ENCODE peak calls at places on chromosomes 11 and 22, in five cellular contexts. One of them, this sample, is unnamed.

GRCh38 chr11:15875393-15875792 is 481.0 kb downstream of the SOX6 start:
- DNase-seq in HFFc6: no peak
- DNase-seq in CD14-positive monocyte: no peak
- DNase-seq in sigmoid colon: no peak
- DNase-seq in neural crest cell: no peak
- DNase-seq in this sample: no peak

GRCh38 chr22:39122772-39123470 is 25.9 kb downstream of the APOBEC3H start:
- DNase-seq in HFFc6: no peak
- DNase-seq in CD14-positive monocyte: no peak
- DNase-seq in sigmoid colon: peak
- DNase-seq in neural crest cell: no peak
- DNase-seq in this sample: no peak

GRCh38 chr11:14320020-14320419 is 39.0 kb downstream of the RRAS2 start:
- DNase-seq in HFFc6: peak
- DNase-seq in CD14-positive monocyte: no peak
- DNase-seq in sigmoid colon: no peak
- DNase-seq in neural crest cell: no peak
- DNase-seq in this sample: no peak

GRCh38 chr22:25153961-25154685 is 45.5 kb upstream of the CRYBB3 start:
- DNase-seq in HFFc6: peak
- DNase-seq in CD14-positive monocyte: no peak
- DNase-seq in sigmoid colon: peak
- DNase-seq in neural crest cell: no peak
- DNase-seq in this sample: no peak

GRCh38 chr11:115306703-115307102 is 197.5 kb downstream of the CADM1 start:
- DNase-seq in HFFc6: no peak
- DNase-seq in CD14-positive monocyte: no peak
- DNase-seq in sigmoid colon: no peak
- DNase-seq in neural crest cell: no peak
- DNase-seq in this sample: no peak

GRCh38 chr11:10038916-10039315 is 255.1 kb downstream of the SBF2 start:
- DNase-seq in HFFc6: no peak
- DNase-seq in CD14-positive monocyte: no peak
- DNase-seq in sigmoid colon: no peak
- DNase-seq in neural crest cell: no peak
- DNase-seq in this sample: no peak

GRCh38 chr11:45489281-45489906 is 176.0 kb downstream of the CHST1 start:
- DNase-seq in HFFc6: no peak
- DNase-seq in CD14-positive monocyte: no peak
- DNase-seq in sigmoid colon: peak
- DNase-seq in neural crest cell: no peak
- DNase-seq in this sample: no peak

GRCh38 chr11:120212259-120212888 is 1.5 kb downstream of the OAF start:
- DNase-seq in HFFc6: no peak
- DNase-seq in CD14-positive monocyte: no peak
- DNase-seq in sigmoid colon: no peak
- DNase-seq in neural crest cell: no peak
- DNase-seq in this sample: no peak

GRCh38 chr22:46915978-46916730 is 153.7 kb downstream of the TBC1D22A start:
- DNase-seq in HFFc6: no peak
- DNase-seq in CD14-positive monocyte: no peak
- DNase-seq in sigmoid colon: no peak
- DNase-seq in neural crest cell: no peak
- DNase-seq in this sample: no peak

GRCh38 chr11:86418929-86419328 is 44.2 kb downstream of the CCDC81 start:
- DNase-seq in HFFc6: no peak
- DNase-seq in CD14-positive monocyte: no peak
- DNase-seq in sigmoid colon: no peak
- DNase-seq in neural crest cell: no peak
- DNase-seq in this sample: no peak

GRCh38 chr11:19558189-19558986 is 154.2 kb upstream of the NAV2 start:
- DNase-seq in HFFc6: no peak
- DNase-seq in CD14-positive monocyte: no peak
- DNase-seq in sigmoid colon: no peak
- DNase-seq in neural crest cell: no peak
- DNase-seq in this sample: no peak

GRCh38 chr22:29934596-29934995 is 51.6 kb downstream of the MTMR3 start:
- DNase-seq in HFFc6: no peak
- DNase-seq in CD14-positive monocyte: no peak
- DNase-seq in sigmoid colon: no peak
- DNase-seq in neural crest cell: no peak
- DNase-seq in this sample: no peak

GRCh38 chr11:134401825-134402809 is 9.9 kb downstream of the B3GAT1 start:
- DNase-seq in HFFc6: no peak
- DNase-seq in CD14-positive monocyte: no peak
- DNase-seq in sigmoid colon: no peak
- DNase-seq in neural crest cell: no peak
- DNase-seq in this sample: peak

GRCh38 chr11:23212829-23213228 is 352.6 kb upstream of the CCDC179 start:
- DNase-seq in HFFc6: no peak
- DNase-seq in CD14-positive monocyte: no peak
- DNase-seq in sigmoid colon: no peak
- DNase-seq in neural crest cell: no peak
- DNase-seq in this sample: no peak

GRCh38 chr11:31957674-31958073 is 133.2 kb upstream of the RCN1 start:
- DNase-seq in HFFc6: no peak
- DNase-seq in CD14-positive monocyte: no peak
- DNase-seq in sigmoid colon: no peak
- DNase-seq in neural crest cell: no peak
- DNase-seq in this sample: no peak

GRCh38 chr11:117010808-117011540 is 87.3 kb downstream of the SIK3 start:
- DNase-seq in HFFc6: peak
- DNase-seq in CD14-positive monocyte: no peak
- DNase-seq in sigmoid colon: no peak
- DNase-seq in neural crest cell: no peak
- DNase-seq in this sample: no peak

GRCh38 chr11:1081601-1082311 is 7.1 kb downstream of the MUC2 start:
- DNase-seq in HFFc6: no peak
- DNase-seq in CD14-positive monocyte: peak
- DNase-seq in sigmoid colon: peak
- DNase-seq in neural crest cell: no peak
- DNase-seq in this sample: peak

GRCh38 chr11:88292156-88292844 is 45.2 kb downstream of the CTSC start:
- DNase-seq in HFFc6: no peak
- DNase-seq in CD14-positive monocyte: no peak
- DNase-seq in sigmoid colon: no peak
- DNase-seq in neural crest cell: no peak
- DNase-seq in this sample: no peak

GRCh38 chr22:46776876-46777608 is 14.6 kb downstream of the TBC1D22A start:
- DNase-seq in HFFc6: no peak
- DNase-seq in CD14-positive monocyte: no peak
- DNase-seq in sigmoid colon: no peak
- DNase-seq in neural crest cell: no peak
- DNase-seq in this sample: no peak

GRCh38 chr11:109981028-109981636 is 112.1 kb upstream of the ZC3H12C start:
- DNase-seq in HFFc6: no peak
- DNase-seq in CD14-positive monocyte: no peak
- DNase-seq in sigmoid colon: no peak
- DNase-seq in neural crest cell: no peak
- DNase-seq in this sample: no peak

GRCh38 chr22:42693763-42694683 is 26.6 kb downstream of the A4GALT start:
- DNase-seq in HFFc6: no peak
- DNase-seq in CD14-positive monocyte: no peak
- DNase-seq in sigmoid colon: no peak
- DNase-seq in neural crest cell: no peak
- DNase-seq in this sample: no peak

GRCh38 chr11:105027671-105028070 is 4.7 kb upstream of the CASP5 start:
- DNase-seq in HFFc6: no peak
- DNase-seq in CD14-positive monocyte: no peak
- DNase-seq in sigmoid colon: no peak
- DNase-seq in neural crest cell: no peak
- DNase-seq in this sample: no peak

GRCh38 chr11:86069408-86070086 is 663 bp upstream of the PICALM start:
- DNase-seq in HFFc6: peak
- DNase-seq in CD14-positive monocyte: peak
- DNase-seq in sigmoid colon: peak
- DNase-seq in neural crest cell: no peak
- DNase-seq in this sample: no peak

GRCh38 chr11:9803685-9804413 is 140.0 kb downstream of the SWAP70 start:
- DNase-seq in HFFc6: no peak
- DNase-seq in CD14-positive monocyte: no peak
- DNase-seq in sigmoid colon: no peak
- DNase-seq in neural crest cell: no peak
- DNase-seq in this sample: no peak

GRCh38 chr22:32685527-32685926 is 116.0 kb upstream of the TIMP3 start:
- DNase-seq in HFFc6: no peak
- DNase-seq in CD14-positive monocyte: no peak
- DNase-seq in sigmoid colon: no peak
- DNase-seq in neural crest cell: no peak
- DNase-seq in this sample: no peak

GRCh38 chr22:18035740-18036139 is 11.4 kb upstream of the MICAL3 start:
- DNase-seq in HFFc6: no peak
- DNase-seq in CD14-positive monocyte: no peak
- DNase-seq in sigmoid colon: no peak
- DNase-seq in neural crest cell: no peak
- DNase-seq in this sample: no peak

GRCh38 chr11:7572001-7572712 is 58.4 kb downstream of the PPFIBP2 start:
- DNase-seq in HFFc6: no peak
- DNase-seq in CD14-positive monocyte: no peak
- DNase-seq in sigmoid colon: no peak
- DNase-seq in neural crest cell: no peak
- DNase-seq in this sample: no peak

GRCh38 chr22:38239101-38239761 is 33.6 kb downstream of the TMEM184B start:
- DNase-seq in HFFc6: peak
- DNase-seq in CD14-positive monocyte: no peak
- DNase-seq in sigmoid colon: no peak
- DNase-seq in neural crest cell: no peak
- DNase-seq in this sample: no peak

GRCh38 chr11:62269654-62270278 is at the start of gene SCGB2A2:
- DNase-seq in HFFc6: no peak
- DNase-seq in CD14-positive monocyte: no peak
- DNase-seq in sigmoid colon: no peak
- DNase-seq in neural crest cell: no peak
- DNase-seq in this sample: no peak

GRCh38 chr22:27833803-27834202 is 32.2 kb upstream of the MN1 start:
- DNase-seq in HFFc6: no peak
- DNase-seq in CD14-positive monocyte: no peak
- DNase-seq in sigmoid colon: peak
- DNase-seq in neural crest cell: no peak
- DNase-seq in this sample: no peak

GRCh38 chr22:18156878-18157713 is 7.1 kb downstream of the USP18 start:
- DNase-seq in HFFc6: peak
- DNase-seq in CD14-positive monocyte: no peak
- DNase-seq in sigmoid colon: peak
- DNase-seq in neural crest cell: peak
- DNase-seq in this sample: no peak

GRCh38 chr11:122434786-122435185 is 220.7 kb upstream of the UBASH3B start:
- DNase-seq in HFFc6: no peak
- DNase-seq in CD14-positive monocyte: no peak
- DNase-seq in sigmoid colon: no peak
- DNase-seq in neural crest cell: no peak
- DNase-seq in this sample: no peak

GRCh38 chr11:36684840-36685800 is 87.1 kb upstream of the RAG2 start:
- DNase-seq in HFFc6: no peak
- DNase-seq in CD14-positive monocyte: no peak
- DNase-seq in sigmoid colon: no peak
- DNase-seq in neural crest cell: no peak
- DNase-seq in this sample: no peak

GRCh38 chr11:103880968-103881367 is 155.5 kb upstream of the DDI1 start:
- DNase-seq in HFFc6: no peak
- DNase-seq in CD14-positive monocyte: no peak
- DNase-seq in sigmoid colon: no peak
- DNase-seq in neural crest cell: no peak
- DNase-seq in this sample: no peak
- TF ChIP-seq CTCF in HFFc6: no peak
- TF ChIP-seq CTCF in CD14-positive monocyte: no peak
- TF ChIP-seq CTCF in sigmoid colon: no peak
- TF ChIP-seq CTCF in neural crest cell: no peak
- TF ChIP-seq CTCF in this sample: no peak

GRCh38 chr11:126997196-126997595 is 3.4 kb downstream of the KIRREL3 start:
- DNase-seq in HFFc6: peak
- DNase-seq in CD14-positive monocyte: no peak
- DNase-seq in sigmoid colon: no peak
- DNase-seq in neural crest cell: no peak
- DNase-seq in this sample: no peak
- TF ChIP-seq CTCF in HFFc6: no peak
- TF ChIP-seq CTCF in CD14-positive monocyte: no peak
- TF ChIP-seq CTCF in sigmoid colon: no peak
- TF ChIP-seq CTCF in neural crest cell: no peak
- TF ChIP-seq CTCF in this sample: no peak

GRCh38 chr11:35387341-35387982 is 31.9 kb downstream of the SLC1A2 start:
- DNase-seq in HFFc6: no peak
- DNase-seq in CD14-positive monocyte: no peak
- DNase-seq in sigmoid colon: no peak
- DNase-seq in neural crest cell: no peak
- DNase-seq in this sample: no peak
- TF ChIP-seq CTCF in HFFc6: no peak
- TF ChIP-seq CTCF in CD14-positive monocyte: peak
- TF ChIP-seq CTCF in sigmoid colon: peak
- TF ChIP-seq CTCF in neural crest cell: no peak
- TF ChIP-seq CTCF in this sample: peak

GRCh38 chr11:47259178-47259977 is 1.6 kb downstream of the NR1H3 start:
- DNase-seq in HFFc6: no peak
- DNase-seq in CD14-positive monocyte: no peak
- DNase-seq in sigmoid colon: no peak
- DNase-seq in neural crest cell: peak
- DNase-seq in this sample: peak

GRCh38 chr11:47258317-47258902 is 614 bp downstream of the NR1H3 start:
- DNase-seq in HFFc6: no peak
- DNase-seq in CD14-positive monocyte: no peak
- DNase-seq in sigmoid colon: no peak
- DNase-seq in neural crest cell: no peak
- DNase-seq in this sample: peak

GRCh38 chr11:47257178-47257517 is 648 bp upstream of the NR1H3 start:
- DNase-seq in HFFc6: no peak
- DNase-seq in CD14-positive monocyte: no peak
- DNase-seq in sigmoid colon: no peak
- DNase-seq in neural crest cell: no peak
- DNase-seq in this sample: peak

GRCh38 chr11:47256374-47256773 is 1.4 kb upstream of the NR1H3 start:
- DNase-seq in HFFc6: no peak
- DNase-seq in CD14-positive monocyte: no peak
- DNase-seq in sigmoid colon: no peak
- DNase-seq in neural crest cell: no peak
- DNase-seq in this sample: no peak

DNA sequence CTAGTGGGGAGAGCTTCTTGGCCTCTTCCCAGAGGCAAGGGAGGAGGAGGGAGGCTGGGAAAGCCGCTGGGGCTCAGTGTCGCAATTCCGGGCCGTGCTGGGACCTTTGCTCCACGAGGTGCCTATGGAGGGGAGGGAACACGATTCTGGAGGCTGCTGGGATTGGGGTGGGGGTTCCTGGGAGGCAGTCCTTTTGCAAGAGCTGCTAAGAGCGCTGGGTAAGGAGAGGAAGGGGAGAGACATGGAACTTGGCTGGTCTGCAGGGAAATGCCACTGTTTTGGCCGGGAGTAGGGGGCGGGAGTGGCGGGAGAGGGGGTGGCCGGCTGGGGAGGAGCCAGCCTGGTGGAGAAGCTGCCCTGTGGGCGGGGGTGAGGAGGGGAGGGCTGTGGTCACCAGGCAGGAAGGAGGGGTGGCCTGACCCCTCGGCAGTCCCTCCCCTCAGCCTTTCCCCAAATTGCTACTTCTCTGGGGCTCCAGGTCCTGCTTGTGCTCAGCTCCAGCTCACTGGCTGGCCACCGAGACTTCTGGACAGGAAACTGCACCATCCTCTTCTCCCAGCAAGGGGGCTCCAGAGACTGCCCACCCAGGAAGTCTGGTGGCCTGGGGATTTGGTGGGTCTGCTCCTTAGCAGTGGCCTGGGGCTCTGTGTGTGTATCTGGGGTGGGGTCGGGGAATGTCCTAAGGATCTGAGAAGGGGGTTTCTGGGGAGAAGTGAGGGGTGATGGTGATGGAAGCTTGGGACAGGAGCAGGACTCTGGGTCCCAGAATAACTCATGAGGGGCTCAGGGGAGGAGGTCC is at the start of gene NR1H3:
- DNase-seq in HFFc6: peak
- DNase-seq in CD14-positive monocyte: no peak
- DNase-seq in sigmoid colon: peak
- DNase-seq in neural crest cell: peak
- DNase-seq in this sample: peak
- TF ChIP-seq CTCF in HFFc6: peak
- TF ChIP-seq CTCF in CD14-positive monocyte: peak
- TF ChIP-seq CTCF in sigmoid colon: peak
- TF ChIP-seq CTCF in neural crest cell: peak
- TF ChIP-seq CTCF in this sample: peak